ENCODE peak calls at places on chromosomes 1 and 21, in four cellular contexts. D is HEK293T, Y is HepG2, W is K562. X is an unnamed sample.
A peak's percentile ranks its signal among the peaks of the same experiment; 100 is the strongest.

GRCh38 chr1:161427733-161428516 is 60.2 kb upstream of the CFAP126 start:
- DNase-seq in D (peak; percentile 67), Y (peak; percentile 35), W (peak; percentile 58), X (peak; percentile 72)

GRCh38 chr21:41491412-41491811 is 16.5 kb downstream of the TMPRSS2 start:
- DNase-seq in W (no peak), D (no peak), Y (no peak), X (no peak)

GRCh38 chr1:42817976-42818375 is 779 bp upstream of the SVBP start:
- DNase-seq in W (no peak), Y (peak; percentile 10), D (no peak), X (no peak)

GRCh38 chr1:206579747-206580437 is 32.4 kb downstream of the EIF2D start:
- DNase-seq in Y (no peak), D (no peak), W (peak; percentile 27), X (peak; percentile 89)

GRCh38 chr1:111677604-111678003 is 58.0 kb downstream of the RAP1A start:
- DNase-seq in W (no peak), Y (no peak), D (no peak), X (no peak)

GRCh38 chr1:202625416-202626360 is 84.6 kb downstream of the SYT2 start:
- DNase-seq in D (peak; percentile 87), W (peak; percentile 88), Y (peak; percentile 41), X (no peak)

GRCh38 chr1:230713547-230713914 is 391 bp downstream of the AGT start:
- DNase-seq in Y (no peak), W (no peak), D (no peak), X (no peak)

GRCh38 chr1:95974586-95974985 is 740.6 kb downstream of the RWDD3 start:
- DNase-seq in W (no peak), D (no peak), Y (no peak), X (no peak)

GRCh38 chr1:202888507-202889360 is at the start of gene RABIF:
- DNase-seq in D (peak; percentile 100), Y (peak; percentile 93), W (peak; percentile 99), X (peak; percentile 88)

GRCh38 chr21:30439975-30440374 is at the start of gene KRTAP15-1:
- DNase-seq in D (no peak), W (no peak), Y (no peak), X (no peak)

GRCh38 chr1:209012443-209013196 is 570.9 kb upstream of the CAMK1G start:
- DNase-seq in W (no peak), Y (no peak), D (no peak), X (no peak)

GRCh38 chr1:201310986-201311355 is 27.7 kb downstream of the PKP1 start:
- DNase-seq in Y (no peak), D (no peak), W (no peak), X (no peak)

GRCh38 chr1:110482662-110483307 is 31.8 kb downstream of the PROK1 start:
- DNase-seq in W (no peak), Y (no peak), D (no peak), X (no peak)
- TF ChIP-seq TARDBP in W (no peak), Y (no peak), D (no peak), X (no peak)

DNA sequence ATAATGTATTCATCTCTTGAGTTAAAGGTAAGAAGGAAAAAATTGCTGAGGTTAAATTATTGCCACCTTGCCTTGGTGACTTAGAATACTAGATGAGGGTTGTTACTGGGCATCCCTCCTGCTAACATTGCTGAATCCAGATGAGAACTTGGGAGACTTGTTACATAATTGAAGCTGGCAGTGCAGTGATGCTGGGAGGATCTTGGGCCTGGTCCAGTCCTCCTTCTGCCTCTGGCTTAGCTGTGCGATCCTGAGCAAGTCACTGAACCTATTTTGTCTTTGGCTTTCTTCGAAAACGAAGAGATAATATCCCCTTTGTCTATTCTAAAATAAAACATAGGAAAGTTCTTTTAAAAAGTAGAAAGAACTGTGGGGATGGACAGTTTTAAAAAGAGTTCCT is 244.9 kb upstream of the NRIP1 start:
- DNase-seq in D (no peak), W (no peak), Y (no peak), X (no peak)
- TF ChIP-seq TARDBP in D (no peak), W (no peak), Y (no peak), X (no peak)

GRCh38 chr1:17405898-17406759 is 33.3 kb downstream of the RCC2 start:
- DNase-seq in Y (peak; percentile 71), D (peak; percentile 77), W (peak; percentile 84), X (no peak)

GRCh38 chr1:17403081-17403480 is 31.1 kb downstream of the PADI6 start:
- DNase-seq in Y (no peak), D (no peak), W (no peak), X (no peak)

GRCh38 chr1:17401841-17402240 is 29.8 kb downstream of the PADI6 start:
- DNase-seq in D (no peak), W (no peak), Y (no peak), X (no peak)

GRCh38 chr1:17404034-17404671 is 32.2 kb downstream of the PADI6 start:
- DNase-seq in Y (no peak), W (no peak), D (no peak), X (no peak)

DNA sequence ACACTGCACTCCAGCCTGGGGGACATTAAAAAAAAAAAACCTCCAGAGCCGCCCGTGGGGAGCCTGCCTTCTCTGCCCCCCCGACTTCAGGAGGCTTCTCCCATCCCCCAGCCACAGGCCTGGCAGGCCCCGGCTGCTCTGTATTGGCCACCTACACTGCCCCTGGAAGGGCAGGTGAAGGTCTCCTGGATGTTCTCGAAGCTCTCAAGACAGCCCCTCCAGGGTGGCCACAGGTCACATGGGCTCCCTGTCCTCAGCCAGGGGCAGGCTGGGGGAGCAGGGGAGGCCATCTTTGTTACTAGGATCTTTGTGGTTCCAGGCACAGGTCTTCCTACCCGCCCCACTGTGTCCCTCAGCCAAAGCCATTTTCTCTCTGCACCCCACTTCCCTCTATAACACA is 32.8 kb downstream of the PADI6 start:
- DNase-seq in D (no peak), Y (no peak), W (peak; percentile 38), X (no peak)
- TF ChIP-seq TARDBP in D (no peak), Y (no peak), W (no peak), X (no peak)

GRCh38 chr1:117819301-117819700 is 110.1 kb downstream of the GDAP2 start:
- DNase-seq in D (no peak), Y (no peak), W (no peak), X (no peak)

GRCh38 chr1:117820096-117820495 is 109.3 kb downstream of the GDAP2 start:
- DNase-seq in Y (no peak), W (no peak), D (no peak), X (no peak)

GRCh38 chr1:117821382-117821755 is 108.1 kb downstream of the GDAP2 start:
- DNase-seq in Y (no peak), W (no peak), D (no peak), X (no peak)

GRCh38 chr1:117820694-117821381 is 108.6 kb downstream of the GDAP2 start:
- DNase-seq in Y (no peak), D (no peak), W (no peak), X (no peak)

DNA sequence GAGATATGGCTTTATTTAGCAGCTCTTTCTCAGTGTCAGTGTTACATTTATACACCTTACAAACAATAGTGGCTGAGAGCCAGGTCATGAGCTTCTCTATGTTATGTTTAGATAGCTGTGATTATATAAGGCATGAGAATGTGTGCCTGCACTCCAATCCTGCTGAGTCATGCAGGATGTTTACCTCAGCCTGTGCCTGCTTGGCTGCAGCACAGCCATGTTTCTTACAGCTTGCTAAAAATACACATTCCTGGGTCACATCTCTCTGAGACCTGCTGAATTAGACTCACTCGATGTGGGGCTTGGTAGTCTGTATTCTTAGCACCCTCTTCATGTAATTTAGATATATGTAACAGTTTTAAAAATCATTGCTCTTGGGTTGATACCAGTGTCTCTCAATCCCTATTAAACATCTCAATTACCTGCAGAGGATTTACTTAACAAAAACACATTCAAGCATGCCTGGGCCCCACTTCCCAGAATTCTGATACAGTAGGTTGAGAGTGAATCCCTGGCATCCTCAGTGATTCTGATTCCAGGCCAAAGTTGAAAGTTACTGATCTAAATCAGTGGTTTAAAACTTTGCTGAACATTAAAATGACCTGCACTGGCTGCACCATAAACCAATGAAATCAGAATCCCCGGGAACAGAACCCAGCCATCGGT is 107.5 kb downstream of the GDAP2 start:
- DNase-seq in Y (peak; percentile 87), W (peak; percentile 28), D (no peak), X (no peak)
- TF ChIP-seq TARDBP in Y (peak; percentile 23), W (no peak), D (no peak), X (no peak)

GRCh38 chr21:35980821-35981220 is 79.5 kb downstream of the SETD4 start:
- DNase-seq in D (no peak), Y (no peak), W (no peak), X (no peak)
- TF ChIP-seq TARDBP in D (no peak), Y (no peak), W (no peak), X (no peak)

DNA sequence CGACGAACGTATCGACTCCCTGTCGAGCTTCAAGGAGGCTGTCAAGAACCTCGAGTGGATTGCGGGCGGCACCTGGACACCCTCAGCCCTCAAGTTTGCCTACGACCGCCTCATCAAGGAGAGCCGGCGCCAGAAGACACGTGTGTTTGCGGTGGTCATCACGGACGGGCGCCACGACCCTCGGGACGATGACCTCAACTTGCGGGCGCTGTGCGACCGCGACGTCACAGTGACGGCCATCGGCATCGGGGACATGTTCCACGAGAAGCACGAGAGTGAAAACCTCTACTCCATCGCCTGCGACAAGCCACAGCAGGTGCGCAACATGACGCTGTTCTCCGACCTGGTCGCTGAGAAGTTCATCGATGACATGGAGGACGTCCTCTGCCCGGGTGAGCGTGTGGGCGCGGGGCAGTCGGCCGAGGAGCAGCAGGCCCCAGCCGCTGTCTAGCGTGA is 28.0 kb downstream of the COL6A2 start:
- DNase-seq in W (no peak), D (no peak), Y (no peak), X (no peak)
- TF ChIP-seq TARDBP in W (no peak), D (no peak), Y (no peak), X (no peak)

GRCh38 chr1:14111121-14111520 is 411.1 kb downstream of the PRDM2 start:
- DNase-seq in W (no peak), D (no peak), Y (no peak), X (no peak)

GRCh38 chr1:14106679-14107313 is 406.8 kb downstream of the PRDM2 start:
- DNase-seq in W (no peak), Y (no peak), D (no peak), X (no peak)

GRCh38 chr1:14109276-14109635 is 409.3 kb downstream of the PRDM2 start:
- DNase-seq in Y (no peak), D (no peak), W (no peak), X (no peak)

GRCh38 chr1:14110040-14110439 is 410.1 kb downstream of the PRDM2 start:
- DNase-seq in W (no peak), D (no peak), Y (no peak), X (no peak)

GRCh38 chr1:14108356-14109275 is 408.6 kb downstream of the PRDM2 start:
- DNase-seq in D (no peak), Y (no peak), W (no peak), X (no peak)
- TF ChIP-seq TARDBP in D (no peak), Y (no peak), W (no peak), X (no peak)

GRCh38 chr1:32541064-32541566 is 1.9 kb downstream of the ZBTB8A start:
- DNase-seq in D (no peak), W (no peak), Y (no peak), X (no peak)

GRCh38 chr1:32540589-32540988 is 1.4 kb downstream of the ZBTB8A start:
- DNase-seq in Y (no peak), D (peak; percentile 44), W (peak; percentile 30), X (no peak)

GRCh38 chr1:32536764-32537163 is 2.5 kb upstream of the ZBTB8A start:
- DNase-seq in W (peak; percentile 46), D (no peak), Y (no peak), X (no peak)

GRCh38 chr1:32539584-32540571 is 651 bp downstream of the ZBTB8A start:
- DNase-seq in Y (no peak), W (peak; percentile 47), D (peak; percentile 66), X (no peak)

GRCh38 chr1:32538887-32539583 is at the start of gene ZBTB8A:
- DNase-seq in W (no peak), Y (peak; percentile 30), D (peak; percentile 68), X (no peak)
- TF ChIP-seq TARDBP in W (no peak), Y (no peak), D (no peak), X (no peak)